ENCODE peak calls at places on chromosomes 6 and 20, in five cellular contexts. I, V, G, L and E are unnamed samples.

GRCh38 chr6:27188206-27188884 is 59.2 kb upstream of the PRSS16 start:
- DNase-seq in I (no peak), V (peak), G (peak), L (peak), E (peak)

GRCh38 chr6:4611441-4612129 is 164.6 kb upstream of the CDYL start:
- DNase-seq in I (no peak), V (no peak), G (no peak), L (no peak), E (no peak)

GRCh38 chr20:47612670-47613069 is 111.0 kb downstream of the NCOA3 start:
- DNase-seq in I (no peak), V (no peak), G (no peak), L (no peak), E (no peak)

GRCh38 chr6:98928688-98929087 is 19.1 kb downstream of the FBXL4 start:
- DNase-seq in I (no peak), V (no peak), G (no peak), L (no peak), E (no peak)

GRCh38 chr20:47749367-47749766 is 35.9 kb downstream of the SULF2 start:
- DNase-seq in I (no peak), V (no peak), G (no peak), L (no peak), E (no peak)

GRCh38 chr20:13262701-13263335 is 41.7 kb downstream of the ISM1 start:
- DNase-seq in I (no peak), V (no peak), G (peak), L (peak), E (no peak)

GRCh38 chr6:161547617-161548016 is 273.8 kb upstream of the AGPAT4 start:
- DNase-seq in I (no peak), V (no peak), G (no peak), L (no peak), E (no peak)

GRCh38 chr6:115969930-115970273 is 90.8 kb downstream of the FRK start:
- DNase-seq in I (no peak), V (no peak), G (no peak), L (no peak), E (no peak)

GRCh38 chr20:36179170-36179945 is 24.8 kb downstream of the EPB41L1 start:
- DNase-seq in I (no peak), V (no peak), G (no peak), L (no peak), E (no peak)

GRCh38 chr6:160990847-160991410 is 640 bp upstream of the MAP3K4 start:
- DNase-seq in I (no peak), V (no peak), G (no peak), L (no peak), E (no peak)

GRCh38 chr20:33005132-33005566 is 916 bp upstream of the SUN5 start:
- DNase-seq in I (no peak), V (peak), G (no peak), L (peak), E (no peak)

GRCh38 chr6:5598123-5598522 is 336.8 kb downstream of the FARS2 start:
- DNase-seq in I (no peak), V (no peak), G (no peak), L (no peak), E (no peak)

GRCh38 chr6:39411465-39411864 is 89.0 kb upstream of the KCNK16 start:
- DNase-seq in I (no peak), V (no peak), G (no peak), L (no peak), E (no peak)

GRCh38 chr6:109526905-109527628 is 44.0 kb upstream of the ZBTB24 start:
- DNase-seq in I (no peak), V (peak), G (peak), L (peak), E (no peak)

GRCh38 chr6:148517518-148517917 is 174.9 kb downstream of the SASH1 start:
- DNase-seq in I (no peak), V (no peak), G (no peak), L (no peak), E (no peak)
- H3K27ac ChIP-seq in I (peak), V (no peak), G (no peak), L (no peak), E (peak)

GRCh38 chr20:49478754-49479689 is 3.4 kb downstream of the KCNB1 start:
- DNase-seq in I (no peak), V (no peak), G (peak), L (no peak), E (no peak)

GRCh38 chr20:49481116-49481515 is 1.4 kb downstream of the KCNB1 start:
- DNase-seq in I (no peak), V (no peak), G (no peak), L (no peak), E (no peak)

GRCh38 chr20:49478266-49478665 is 4.2 kb downstream of the KCNB1 start:
- DNase-seq in I (no peak), V (no peak), G (no peak), L (no peak), E (no peak)

GRCh38 chr20:49480236-49480635 is 2.2 kb downstream of the KCNB1 start:
- DNase-seq in I (no peak), V (no peak), G (no peak), L (no peak), E (no peak)

GRCh38 chr20:49479785-49480184 is 2.7 kb downstream of the KCNB1 start:
- DNase-seq in I (no peak), V (no peak), G (no peak), L (no peak), E (no peak)
- H3K27ac ChIP-seq in I (peak), V (no peak), G (no peak), L (no peak), E (no peak)

DNA sequence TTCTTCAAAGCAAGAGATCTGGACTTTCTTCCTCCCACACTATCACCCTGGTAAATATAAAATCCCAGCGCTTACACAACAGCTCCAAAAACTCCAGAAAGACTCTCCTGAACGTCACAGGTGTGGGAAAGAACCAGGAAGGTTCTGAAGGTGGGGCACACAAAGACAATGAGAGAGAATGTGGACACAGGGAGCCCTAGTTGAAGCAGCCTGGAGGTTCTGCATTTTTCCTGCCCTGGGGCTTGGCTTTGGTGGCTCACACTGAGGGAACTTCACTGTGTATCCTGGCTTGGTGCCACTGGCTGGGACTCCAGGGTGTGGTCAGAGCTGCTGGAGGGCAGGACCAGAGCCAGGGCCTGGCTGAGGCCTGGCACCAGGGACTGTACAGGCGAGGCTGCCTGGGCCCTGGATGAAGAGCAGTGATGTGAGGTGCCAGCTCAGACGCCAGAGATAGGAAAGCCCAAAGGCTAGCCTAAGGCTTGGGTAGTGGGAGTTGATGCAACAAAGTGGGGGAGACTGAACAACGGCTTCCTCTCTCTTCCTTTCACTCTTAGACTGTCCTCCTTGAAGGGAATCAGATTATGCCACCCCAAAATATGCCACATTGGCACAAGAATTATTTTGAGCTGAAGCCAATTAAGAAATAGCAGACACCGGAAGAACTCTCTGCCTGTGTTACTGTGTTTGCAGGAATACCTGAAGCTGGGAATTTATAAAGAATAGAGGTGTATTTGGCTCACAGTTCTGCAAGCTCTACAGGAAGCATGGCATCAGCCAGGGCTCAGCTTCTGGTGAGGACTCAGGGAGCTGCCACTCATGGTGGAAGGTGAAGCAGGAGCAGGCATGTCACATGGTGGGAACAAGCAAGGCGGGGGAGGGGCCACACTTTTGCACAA is 46.4 kb downstream of the PCNA start:
- DNase-seq in I (peak), V (peak), G (peak), L (peak), E (peak)
- H3K27ac ChIP-seq in I (no peak), V (no peak), G (no peak), L (peak), E (peak)

GRCh38 chr20:46070215-46070910 is 19.4 kb downstream of the NCOA5 start:
- DNase-seq in I (no peak), V (no peak), G (no peak), L (peak), E (no peak)
- H3K27ac ChIP-seq in I (no peak), V (no peak), G (no peak), L (peak), E (no peak)

GRCh38 chr6:54308677-54309315 is 555 bp downstream of the TINAG start:
- DNase-seq in I (no peak), V (no peak), G (no peak), L (no peak), E (no peak)
- H3K27ac ChIP-seq in I (no peak), V (no peak), G (no peak), L (no peak), E (no peak)

GRCh38 chr6:1316482-1317220 is 4.8 kb downstream of the FOXQ1 start:
- DNase-seq in I (no peak), V (no peak), G (peak), L (no peak), E (no peak)
- H3K27ac ChIP-seq in I (peak), V (no peak), G (peak), L (peak), E (no peak)

GRCh38 chr6:33057222-33058150 is 16.0 kb downstream of the HLA-DPA1 start:
- DNase-seq in I (no peak), V (no peak), G (no peak), L (no peak), E (no peak)

GRCh38 chr6:33053230-33053629 is 20.2 kb downstream of the HLA-DPA1 start:
- DNase-seq in I (no peak), V (no peak), G (peak), L (no peak), E (no peak)

GRCh38 chr6:33050013-33050800 is 23.2 kb downstream of the HLA-DPA1 start:
- DNase-seq in I (no peak), V (no peak), G (no peak), L (no peak), E (no peak)

GRCh38 chr6:33049323-33049722 is 24.1 kb downstream of the HLA-DPA1 start:
- DNase-seq in I (no peak), V (no peak), G (no peak), L (no peak), E (no peak)

DNA sequence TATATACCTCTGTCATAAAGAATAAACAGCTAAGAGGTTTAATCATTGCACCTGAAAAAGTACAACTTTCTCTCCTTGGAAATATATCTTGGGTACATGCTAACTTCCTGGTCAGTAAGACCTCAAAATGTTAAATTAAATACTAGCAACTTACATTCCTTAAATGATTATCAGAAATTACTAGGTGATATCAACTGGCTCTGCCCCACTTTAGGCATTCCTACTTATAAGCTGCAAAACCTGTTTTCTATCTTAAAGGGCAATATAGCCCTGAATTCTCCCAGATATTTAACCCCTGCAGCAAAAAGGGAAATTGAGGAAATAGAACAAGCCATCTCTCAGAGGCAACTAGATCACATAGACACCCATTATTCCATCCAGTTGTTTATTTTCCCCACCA is 20.8 kb downstream of the HLA-DPA1 start:
- DNase-seq in I (no peak), V (no peak), G (no peak), L (no peak), E (no peak)
- H3K27ac ChIP-seq in I (no peak), V (no peak), G (no peak), L (no peak), E (no peak)

DNA sequence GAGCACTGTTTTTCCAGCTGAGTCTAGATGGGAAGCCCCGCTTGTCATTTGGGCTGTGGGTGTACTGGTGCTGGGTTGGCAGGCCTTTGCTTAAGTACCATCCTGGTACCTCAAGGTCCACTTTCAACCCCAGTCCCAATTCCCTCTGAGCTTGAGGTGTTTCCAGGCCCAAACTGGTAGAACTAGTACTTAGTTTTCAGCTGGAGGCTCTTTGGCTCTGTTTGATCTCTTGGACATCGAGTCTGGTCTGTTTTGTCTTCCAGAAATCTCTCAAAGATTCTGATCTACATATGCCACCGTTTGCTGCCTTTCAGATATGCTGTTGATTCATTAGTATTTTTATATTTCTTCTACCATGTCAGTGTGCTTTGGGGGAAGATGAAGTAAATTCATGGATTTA is 61.8 kb upstream of the GNRH2 start:
- DNase-seq in I (no peak), V (no peak), G (no peak), L (no peak), E (no peak)
- H3K27ac ChIP-seq in I (no peak), V (no peak), G (no peak), L (no peak), E (no peak)